ENCODE peak calls at places on chromosomes 12 and 14, in five cellular contexts. G, F, T, Z and H are unnamed samples.

GRCh38 chr14:74438351-74438915 is 12.4 kb upstream of the SYNDIG1L start:
- DNase-seq in Z (no peak), F (no peak), T (no peak), G (no peak), H (no peak)

GRCh38 chr12:54294152-54294913 is 6.5 kb downstream of the NFE2 start:
- DNase-seq in G (no peak), Z (peak), F (no peak), T (no peak), H (peak)

GRCh38 chr12:50203691-50204090 is 36.5 kb upstream of the CERS5 start:
- DNase-seq in Z (no peak), G (no peak), T (peak), F (no peak), H (no peak)

GRCh38 chr12:53051881-53052412 is 2.1 kb downstream of the TNS2 start:
- DNase-seq in Z (no peak), G (no peak), F (no peak), T (no peak), H (peak)

GRCh38 chr12:76879710-76880025 is 849 bp upstream of the CSRP2 start:
- DNase-seq in G (no peak), T (no peak), F (no peak), Z (no peak), H (no peak)

GRCh38 chr14:99883866-99884650 is 90.8 kb downstream of the EML1 start:
- DNase-seq in F (no peak), Z (no peak), T (no peak), G (no peak), H (peak)

GRCh38 chr12:109098142-109098652 is 800 bp downstream of the UNG start:
- DNase-seq in F (no peak), T (no peak), G (no peak), Z (no peak), H (peak)

GRCh38 chr12:4114986-4115385 is 158.6 kb upstream of the CCND2 start:
- DNase-seq in G (no peak), Z (no peak), F (no peak), T (no peak), H (no peak)

GRCh38 chr12:22978962-22979361 is 354.0 kb downstream of the ETNK1 start:
- DNase-seq in G (no peak), Z (no peak), F (no peak), T (peak), H (peak)

GRCh38 chr12:1594295-1595025 is at the start of gene FBXL14:
- DNase-seq in F (peak), G (no peak), T (peak), Z (peak), H (peak)

GRCh38 chr12:5220835-5221234 is 177.2 kb downstream of the KCNA5 start:
- DNase-seq in T (peak), F (no peak), G (no peak), Z (no peak), H (no peak)

GRCh38 chr12:122318607-122319311 is 52.5 kb upstream of the VPS33A start:
- DNase-seq in T (peak), G (no peak), Z (no peak), F (no peak), H (peak)

GRCh38 chr12:112190626-112191025 is 65.3 kb downstream of the TRAFD1 start:
- DNase-seq in T (no peak), F (no peak), Z (no peak), G (no peak), H (no peak)

GRCh38 chr14:97489750-97490149 is 692.6 kb downstream of the VRK1 start:
- DNase-seq in F (no peak), Z (no peak), T (no peak), G (no peak), H (no peak)

GRCh38 chr12:116968986-116969385 is 58.2 kb downstream of the FBXW8 start:
- DNase-seq in T (no peak), Z (no peak), G (no peak), F (no peak), H (no peak)